ENCODE peak calls at places on chromosome 4, in eight cellular contexts. N is occipital lobe; T is activated CD4-positive, alpha-beta T cell treated with anti-CD3 and anti-CD28 coated beads for 4 hours; C is uterus; P is progenitor cell of endocrine pancreas; K is activated effector memory CD4-positive, alpha-beta T cell treated with anti-CD3 and anti-CD28 coated beads, Interleukin-2, amount 50 U/mL, for 16 hours; I is activated CD8-positive, alpha-beta memory T cell treated with anti-CD3 and anti-CD28 coated beads, Interleukin-2, amount 50 U/mL, for 48 hours; J is cardiac fibroblast. Y is an unnamed sample.
A peak's percentile ranks its signal among the peaks of the same experiment; 100 is the strongest.

GRCh38 chr4:73603854-73604584 is 16.2 kb downstream of the RASSF6 start:
- DNase-seq in N (no peak), T (no peak), C (no peak), P (no peak), K (no peak), I (no peak), J (peak; percentile 77), Y (no peak)

GRCh38 chr4:89171176-89171575 is 59.8 kb downstream of the TIGD2 start:
- DNase-seq in N (no peak), T (no peak), C (no peak), P (no peak), K (no peak), I (no peak), J (no peak), Y (no peak)

GRCh38 chr4:128558896-128559669 is 250.4 kb upstream of the JADE1 start:
- DNase-seq in N (no peak), T (no peak), C (peak; percentile 53), P (no peak), K (no peak), I (no peak), J (peak; percentile 88), Y (no peak)

GRCh38 chr4:119010909-119011606 is 122.4 kb downstream of the SYNPO2 start:
- DNase-seq in N (no peak), T (no peak), C (peak; percentile 36), P (no peak), K (no peak), I (no peak), J (no peak), Y (no peak)

GRCh38 chr4:1716065-1716945 is 4.2 kb upstream of the SLBP start:
- DNase-seq in N (no peak), T (no peak), C (no peak), P (no peak), K (no peak), I (no peak), J (no peak), Y (no peak)

GRCh38 chr4:87019898-87020297 is 85.1 kb downstream of the AFF1 start:
- DNase-seq in N (no peak), T (no peak), C (no peak), P (no peak), K (no peak), I (no peak), J (no peak), Y (no peak)

GRCh38 chr4:85913925-85914694 is 439.2 kb downstream of the ARHGAP24 start:
- DNase-seq in N (no peak), T (no peak), C (no peak), P (no peak), K (no peak), I (no peak), J (no peak), Y (no peak)

GRCh38 chr4:101288365-101289145 is 58.8 kb downstream of the PPP3CA start:
- DNase-seq in N (no peak), T (no peak), C (no peak), P (no peak), K (no peak), I (no peak), J (peak; percentile 40), Y (no peak)

GRCh38 chr4:181860157-181860556 is 383.0 kb upstream of the TENM3 start:
- DNase-seq in N (no peak), T (no peak), C (no peak), P (no peak), K (no peak), I (no peak), J (peak; percentile 13), Y (no peak)

GRCh38 chr4:26214994-26215393 is 105.8 kb upstream of the RBPJ start:
- DNase-seq in N (no peak), T (no peak), C (no peak), P (no peak), K (no peak), I (no peak), J (no peak), Y (no peak)